ENCODE peak calls at places on chromosome 4, in eight cellular contexts. C is astrocyte of the cerebellum, N is ovary, M is osteocyte, E is upper lobe of right lung, J is PC-9, R is H9, T is fibroblast of pulmonary artery. A is an unnamed sample.

GRCh38 chr4:71259911-71260331 is 78.9 kb upstream of the SLC4A4 start:
- DNase-seq in C (no peak), N (no peak), M (no peak), E (no peak), J (no peak), R (no peak), T (peak), A (peak)

GRCh38 chr4:141246243-141246642 is 25.5 kb downstream of the ZNF330 start:
- DNase-seq in C (peak), N (no peak), M (no peak), E (no peak), J (no peak), R (no peak), T (peak), A (no peak)

GRCh38 chr4:86737244-86737643 is 111.9 kb downstream of the SLC10A6 start:
- DNase-seq in C (no peak), N (no peak), M (no peak), E (no peak), J (no peak), R (no peak), T (no peak), A (no peak)

GRCh38 chr4:128342762-128343161 is 55.1 kb upstream of the PGRMC2 start:
- DNase-seq in C (no peak), N (no peak), M (no peak), E (no peak), J (no peak), R (no peak), T (no peak), A (no peak)

GRCh38 chr4:134216436-134216835 is 14.8 kb upstream of the PABPC4L start:
- DNase-seq in C (no peak), N (no peak), M (no peak), E (no peak), J (no peak), R (no peak), T (peak), A (no peak)

GRCh38 chr4:128823025-128823661 is 13.6 kb downstream of the JADE1 start:
- DNase-seq in C (peak), N (no peak), M (no peak), E (no peak), J (peak), R (no peak), T (peak), A (no peak)

GRCh38 chr4:1371151-1371830 is 24.3 kb downstream of the UVSSA start:
- DNase-seq in C (no peak), N (no peak), M (no peak), E (peak), J (no peak), R (no peak), T (no peak), A (no peak)

GRCh38 chr4:23060776-23061175 is 368.0 kb downstream of the GBA3 start:
- DNase-seq in C (peak), N (no peak), M (no peak), E (no peak), J (no peak), R (no peak), T (no peak), A (no peak)

GRCh38 chr4:6960154-6960553 is 50.5 kb downstream of the TBC1D14 start:
- DNase-seq in C (no peak), N (no peak), M (no peak), E (no peak), J (no peak), R (no peak), T (no peak), A (no peak)

GRCh38 chr4:187504974-187505797 is 490.4 kb upstream of the ZFP42 start:
- DNase-seq in C (no peak), N (peak), M (no peak), E (peak), J (no peak), R (peak), T (no peak), A (no peak)

GRCh38 chr4:104393649-104394048 is 101.0 kb downstream of the CXXC4 start:
- DNase-seq in C (no peak), N (no peak), M (no peak), E (no peak), J (no peak), R (no peak), T (no peak), A (no peak)

GRCh38 chr4:105236202-105236916 is 89.7 kb downstream of the TET2 start:
- DNase-seq in C (no peak), N (no peak), M (no peak), E (no peak), J (no peak), R (no peak), T (no peak), A (no peak)

GRCh38 chr4:19329631-19330030 is 922.1 kb upstream of the SLIT2 start:
- DNase-seq in C (no peak), N (no peak), M (no peak), E (no peak), J (no peak), R (no peak), T (peak), A (no peak)

GRCh38 chr4:77922158-77923094 is 59.8 kb downstream of the MRPL1 start:
- DNase-seq in C (no peak), N (no peak), M (no peak), E (no peak), J (no peak), R (no peak), T (peak), A (no peak)

GRCh38 chr4:1327526-1328266 is 19.3 kb upstream of the UVSSA start:
- DNase-seq in C (no peak), N (no peak), M (no peak), E (no peak), J (no peak), R (no peak), T (no peak), A (no peak)

GRCh38 chr4:47313396-47313795 is 150.1 kb downstream of the COMMD8 start:
- DNase-seq in C (no peak), N (no peak), M (no peak), E (no peak), J (no peak), R (no peak), T (no peak), A (no peak)

GRCh38 chr4:139282375-139283075 is 2.5 kb upstream of the MGARP start:
- DNase-seq in C (no peak), N (no peak), M (no peak), E (no peak), J (no peak), R (no peak), T (peak), A (no peak)

GRCh38 chr4:129355529-129355928 is 259.6 kb downstream of the C4orf33 start:
- DNase-seq in C (peak), N (no peak), M (no peak), E (no peak), J (peak), R (no peak), T (peak), A (no peak)

GRCh38 chr4:99202094-99202493 is 17.0 kb downstream of the ADH6 start:
- DNase-seq in C (no peak), N (no peak), M (no peak), E (no peak), J (no peak), R (no peak), T (no peak), A (no peak)

GRCh38 chr4:3673716-3674478 is 92.3 kb upstream of the ADRA2C start:
- DNase-seq in C (no peak), N (no peak), M (no peak), E (peak), J (no peak), R (no peak), T (no peak), A (peak)

GRCh38 chr4:98659106-98659592 is 738 bp upstream of the TSPAN5 start:
- DNase-seq in C (no peak), N (peak), M (no peak), E (no peak), J (no peak), R (peak), T (peak), A (no peak)

GRCh38 chr4:182808673-182809416 is 108.3 kb downstream of the DCTD start:
- DNase-seq in C (no peak), N (no peak), M (no peak), E (no peak), J (no peak), R (no peak), T (peak), A (no peak)

GRCh38 chr4:52861879-52862604 is at the start of gene RASL11B:
- DNase-seq in C (no peak), N (peak), M (peak), E (peak), J (no peak), R (peak), T (peak), A (peak)

GRCh38 chr4:72505314-72505744 is 63.7 kb downstream of the ADAMTS3 start:
- DNase-seq in C (no peak), N (no peak), M (no peak), E (no peak), J (peak), R (peak), T (peak), A (no peak)

GRCh38 chr4:7487464-7487863 is 52.7 kb upstream of the PSAPL1 start:
- DNase-seq in C (no peak), N (no peak), M (no peak), E (no peak), J (no peak), R (no peak), T (no peak), A (no peak)

GRCh38 chr4:92636038-92636825 is 332.5 kb downstream of the GRID2 start:
- DNase-seq in C (no peak), N (no peak), M (no peak), E (no peak), J (no peak), R (no peak), T (peak), A (no peak)

GRCh38 chr4:85548841-85549240 is 73.9 kb downstream of the ARHGAP24 start:
- DNase-seq in C (no peak), N (no peak), M (no peak), E (no peak), J (no peak), R (no peak), T (peak), A (no peak)

GRCh38 chr4:85715996-85716737 is 241.2 kb downstream of the ARHGAP24 start:
- DNase-seq in C (no peak), N (no peak), M (no peak), E (no peak), J (no peak), R (no peak), T (no peak), A (no peak)

GRCh38 chr4:184836613-184837012 is 10.8 kb upstream of the ACSL1 start:
- DNase-seq in C (no peak), N (no peak), M (no peak), E (no peak), J (no peak), R (no peak), T (no peak), A (no peak)

GRCh38 chr4:54384563-54384962 is 155.5 kb downstream of the PDGFRA start:
- DNase-seq in C (peak), N (peak), M (no peak), E (no peak), J (no peak), R (no peak), T (peak), A (no peak)

GRCh38 chr4:161948026-161948770 is 215.6 kb downstream of the FSTL5 start:
- DNase-seq in C (no peak), N (no peak), M (no peak), E (no peak), J (no peak), R (no peak), T (no peak), A (no peak)

GRCh38 chr4:6633091-6633906 is 7.2 kb upstream of the MRFAP1 start:
- DNase-seq in C (no peak), N (no peak), M (no peak), E (no peak), J (peak), R (no peak), T (peak), A (peak)

GRCh38 chr4:148926861-148927260 is 484.6 kb upstream of the NR3C2 start:
- DNase-seq in C (peak), N (no peak), M (no peak), E (no peak), J (no peak), R (no peak), T (peak), A (no peak)

GRCh38 chr4:16120720-16121119 is 36.9 kb upstream of the PROM1 start:
- DNase-seq in C (no peak), N (no peak), M (peak), E (no peak), J (no peak), R (peak), T (no peak), A (no peak)
- TF ChIP-seq CTCF in C (no peak), N (no peak), M (no peak), E (no peak), J (no peak), R (no peak), T (no peak), A (no peak)

GRCh38 chr4:151644625-151645024 is 116.2 kb downstream of the GATB start:
- DNase-seq in C (no peak), N (no peak), M (no peak), E (no peak), J (no peak), R (peak), T (no peak), A (no peak)
- TF ChIP-seq CTCF in C (peak), N (no peak), M (peak), E (peak), J (peak), R (peak), T (peak), A (peak)

DNA sequence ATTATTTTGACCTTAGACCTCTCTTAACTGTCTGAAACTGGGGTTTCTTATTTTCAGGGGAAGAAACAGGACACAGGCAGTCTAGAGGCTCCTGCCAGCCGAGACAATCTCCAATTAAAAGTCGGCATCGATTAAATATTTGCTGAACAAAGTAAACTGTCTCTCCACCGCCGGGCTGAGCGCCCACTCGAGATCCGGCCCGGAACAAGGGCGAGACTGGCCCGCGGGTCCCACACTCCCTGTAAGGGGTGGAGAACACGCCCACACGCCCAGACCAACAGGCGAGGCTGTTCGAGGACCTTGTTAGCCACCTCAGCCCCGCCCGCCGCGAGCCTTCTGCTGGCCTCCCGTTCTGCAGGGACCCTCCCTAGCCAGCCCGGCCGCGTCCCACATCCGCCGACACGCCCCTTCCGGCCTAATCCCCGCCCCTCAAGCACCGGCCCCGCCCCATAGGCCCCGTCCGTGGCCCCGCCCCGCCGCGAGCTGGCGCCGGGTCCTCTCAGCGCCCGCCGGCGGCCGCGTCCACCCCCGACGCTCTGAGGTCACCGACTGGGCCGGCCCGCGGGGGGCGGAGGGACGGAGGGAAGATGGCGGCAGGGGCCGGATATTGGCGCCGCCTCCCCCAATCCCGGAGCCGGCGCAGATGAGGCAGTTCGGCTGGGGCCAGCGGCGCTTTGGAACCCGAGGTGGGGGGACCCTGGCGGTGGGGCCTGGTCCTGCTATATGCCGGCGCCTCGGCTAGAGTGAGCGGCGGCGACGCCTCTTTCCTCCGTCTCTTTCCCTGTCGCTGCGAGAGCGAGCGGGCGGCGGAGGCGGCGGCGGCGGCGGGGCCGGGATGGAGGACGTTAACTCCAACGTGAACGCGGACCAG is at the start of gene SLAIN2:
- DNase-seq in C (peak), N (peak), M (peak), E (peak), J (peak), R (peak), T (peak), A (peak)
- TF ChIP-seq CTCF in C (peak), N (peak), M (peak), E (peak), J (no peak), R (peak), T (peak), A (peak)

GRCh38 chr4:73853246-73853704 is at the start of gene PF4V1:
- DNase-seq in C (no peak), N (no peak), M (no peak), E (peak), J (no peak), R (peak), T (no peak), A (no peak)
- TF ChIP-seq CTCF in C (peak), N (no peak), M (no peak), E (peak), J (no peak), R (peak), T (peak), A (no peak)

A was measured in CD14-positive monocyte.